ENCODE peak calls at places on chromosomes 16 and 17, in four cellular contexts. V is HEK293T, F is GM12878, U is HepG2. G is an unnamed sample.

GRCh38 chr16:89043636-89044393 is 49.8 kb upstream of the ACSF3 start:
- DNase-seq in V (no peak), F (no peak), U (no peak), G (no peak)

GRCh38 chr16:21638573-21638975 is 13.8 kb downstream of the IGSF6 start:
- DNase-seq in V (no peak), F (no peak), U (peak; percentile 91), G (no peak)

GRCh38 chr16:4004206-4004605 is 112.0 kb downstream of the ADCY9 start:
- DNase-seq in V (no peak), F (no peak), U (no peak), G (no peak)

GRCh38 chr16:77850637-77851330 is 62.4 kb downstream of the VAT1L start:
- DNase-seq in V (no peak), F (no peak), U (no peak), G (no peak)

GRCh38 chr16:84924339-84925091 is 86.8 kb downstream of the ZDHHC7 start:
- DNase-seq in V (no peak), F (no peak), U (peak; percentile 64), G (peak; percentile 65)

GRCh38 chr17:13030459-13031305 is 12.9 kb upstream of the ELAC2 start:
- DNase-seq in V (peak; percentile 68), F (no peak), U (peak; percentile 30), G (peak; percentile 56)

GRCh38 chr17:68290268-68290954 is 516 bp downstream of the SLC16A6 start:
- DNase-seq in V (peak; percentile 45), F (no peak), U (no peak), G (no peak)

GRCh38 chr17:47095268-47095667 is 93.8 kb downstream of the CDC27 start:
- DNase-seq in V (no peak), F (no peak), U (no peak), G (no peak)

GRCh38 chr16:30934827-30935557 is 11.6 kb downstream of the FBXL19 start:
- DNase-seq in V (peak; percentile 83), F (no peak), U (peak; percentile 70), G (peak; percentile 70)

GRCh38 chr16:3193221-3194212 is 5.5 kb downstream of the OR1F1 start:
- DNase-seq in V (no peak), F (no peak), U (peak; percentile 59), G (no peak)

GRCh38 chr16:30494028-30494427 is 21.5 kb downstream of the ITGAL start:
- DNase-seq in V (no peak), F (no peak), U (no peak), G (no peak)

GRCh38 chr17:44878627-44879221 is 20.5 kb downstream of the EFTUD2 start:
- DNase-seq in V (peak; percentile 51), F (no peak), U (peak; percentile 37), G (peak; percentile 34)

GRCh38 chr16:6153901-6154300 is 1056.3 kb upstream of the EEF2KMT start:
- DNase-seq in V (no peak), F (no peak), U (no peak), G (no peak)

GRCh38 chr16:75326333-75326732 is 74.9 kb upstream of the BCAR1 start:
- DNase-seq in V (no peak), F (no peak), U (no peak), G (no peak)

GRCh38 chr16:5041604-5042133 is 7.9 kb upstream of the NAGPA start:
- DNase-seq in V (no peak), F (peak; percentile 41), U (no peak), G (no peak)

GRCh38 chr16:3029499-3030127 is 5.8 kb downstream of the THOC6 start:
- DNase-seq in V (no peak), F (no peak), U (no peak), G (peak; percentile 80)

GRCh38 chr16:51550785-51551184 is 399.7 kb upstream of the SALL1 start:
- DNase-seq in V (no peak), F (no peak), U (no peak), G (no peak)

GRCh38 chr17:1493291-1493980 is 950 bp upstream of the MYO1C start:
- DNase-seq in V (no peak), F (no peak), U (no peak), G (no peak)

GRCh38 chr16:20957153-20957552 is 56.6 kb downstream of the LYRM1 start:
- DNase-seq in V (no peak), F (no peak), U (no peak), G (no peak)

GRCh38 chr17:44541884-44542581 is 15.3 kb upstream of the FZD2 start:
- DNase-seq in V (no peak), F (no peak), U (no peak), G (no peak)

GRCh38 chr16:84511821-84512220 is 7.4 kb upstream of the MEAK7 start:
- DNase-seq in V (no peak), F (no peak), U (no peak), G (no peak)

GRCh38 chr17:77905266-77905665 is 53.2 kb upstream of the TNRC6C start:
- DNase-seq in V (no peak), F (no peak), U (no peak), G (no peak)

GRCh38 chr16:49961087-49961486 is 63.9 kb upstream of the CNEP1R1 start:
- DNase-seq in V (no peak), F (no peak), U (no peak), G (no peak)

DNA sequence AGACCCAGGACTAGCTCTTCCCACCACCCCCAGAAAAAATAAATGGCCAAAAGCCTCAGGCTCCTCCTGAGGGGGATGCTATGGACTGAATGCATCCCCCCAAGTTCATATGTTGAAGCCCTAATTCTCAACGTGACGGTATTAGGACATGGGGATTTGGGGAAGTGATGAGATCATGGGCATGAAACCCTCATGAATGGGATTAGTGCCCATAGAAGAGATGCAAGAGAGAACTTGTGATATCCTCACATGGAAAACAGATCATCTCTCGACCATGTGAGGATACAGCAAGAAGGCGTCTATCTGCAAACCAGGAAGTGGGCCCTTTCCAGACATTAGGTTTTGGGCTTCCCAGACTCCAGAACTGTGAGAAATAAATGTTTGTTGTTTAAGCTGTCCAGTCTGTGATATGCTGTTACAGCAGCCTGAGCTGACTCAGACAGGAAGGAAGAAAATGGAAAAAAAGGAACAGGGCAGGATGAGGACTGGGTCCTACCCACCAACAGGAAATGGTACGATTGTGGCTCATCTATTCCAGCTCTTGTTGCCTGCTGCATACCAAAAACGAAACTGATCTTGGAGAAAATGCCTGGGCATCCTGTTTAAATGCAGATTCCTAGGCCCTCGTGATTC is 21.9 kb upstream of the SSTR2 start:
- DNase-seq in V (no peak), F (no peak), U (no peak), G (no peak)
- TF ChIP-seq FOXK2 in V (no peak), F (no peak), U (no peak), G (no peak)

GRCh38 chr16:24717411-24717810 is 12.0 kb upstream of the TNRC6A start:
- DNase-seq in V (no peak), F (no peak), U (no peak), G (no peak)
- TF ChIP-seq FOXK2 in V (no peak), F (no peak), U (no peak), G (no peak)

DNA sequence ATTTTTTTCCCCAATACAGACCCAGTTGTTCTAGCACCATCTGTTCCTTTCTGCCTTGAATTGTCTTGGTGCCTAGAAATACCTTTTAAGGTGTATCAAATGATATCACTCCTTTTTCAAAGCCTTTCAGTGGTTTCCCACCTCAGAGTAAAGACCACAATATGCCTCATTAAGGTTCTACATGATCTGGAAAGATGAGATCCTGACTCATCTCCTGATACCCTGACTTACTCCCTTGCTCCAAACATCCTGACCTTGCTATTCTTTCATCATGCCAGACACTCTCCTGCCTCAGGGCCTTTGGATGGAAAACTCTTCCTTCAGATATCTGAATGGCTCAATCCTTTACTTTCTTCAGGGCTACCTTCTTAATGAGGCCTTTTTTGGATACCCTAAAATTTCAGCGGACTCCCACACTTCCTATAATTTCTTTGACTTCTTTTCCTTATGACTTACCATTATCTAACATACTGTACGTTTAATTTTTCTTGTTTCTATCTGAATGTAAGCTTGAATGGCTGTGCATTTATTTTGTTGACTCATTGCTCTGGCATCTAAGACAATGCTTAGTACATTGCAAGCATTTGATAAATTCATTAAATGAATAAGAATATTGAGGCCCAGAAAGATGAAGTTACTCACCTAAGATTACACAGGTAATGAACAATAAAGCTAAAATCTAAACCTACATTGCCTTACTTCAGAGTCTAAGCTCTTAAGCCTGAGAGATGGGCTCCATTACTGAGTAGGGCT is 19.2 kb downstream of the FLOT2 start:
- DNase-seq in V (no peak), F (no peak), U (no peak), G (no peak)
- TF ChIP-seq FOXK2 in V (no peak), F (no peak), U (no peak), G (no peak)

GRCh38 chr16:56669005-56669839 is at the start of gene MT1H:
- DNase-seq in V (no peak), F (no peak), U (no peak), G (no peak)
- TF ChIP-seq FOXK2 in V (no peak), F (no peak), U (no peak), G (no peak)

DNA sequence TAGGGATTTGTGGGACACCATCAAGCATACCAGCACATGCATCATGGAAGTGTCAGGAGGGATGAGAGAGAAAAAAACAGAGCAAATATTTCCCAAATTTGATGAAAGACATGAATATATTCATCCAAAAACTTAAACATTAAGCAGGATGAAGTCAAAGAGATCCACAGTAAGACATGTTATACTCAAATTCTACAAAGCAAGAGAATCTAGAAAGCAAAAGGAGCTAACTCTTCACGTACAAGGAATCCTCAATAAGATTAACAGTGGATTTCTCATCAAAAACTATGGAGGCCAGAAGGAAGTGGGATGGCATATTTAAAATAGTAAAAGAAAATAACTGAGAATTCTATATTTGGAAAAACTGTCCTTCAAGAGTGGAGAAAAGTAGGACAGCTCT is 374.8 kb downstream of the ZFHX3 start:
- DNase-seq in V (no peak), F (no peak), U (no peak), G (no peak)
- TF ChIP-seq FOXK2 in V (no peak), F (no peak), U (no peak), G (no peak)

G was measured in K562.